ENCODE peak calls at places on chromosomes 7 and 10, in six cellular contexts. One of them, this sample, is unnamed.

GRCh38 chr10:91590904-91591791 is 41.7 kb downstream of the PPP1R3C start:
- DNase-seq in stimulated activated CD8-positive, alpha-beta memory T cell treated with anti-CD3 and anti-CD28 coated beads, Interleukin-4, amount 100 ng/mL, for 1 hour: no peak
- DNase-seq in astrocyte of the cerebellum: no peak
- DNase-seq in central memory CD4-positive, alpha-beta T cell: no peak
- DNase-seq in KG1: no peak
- DNase-seq in astrocyte of the hippocampus: peak
- DNase-seq in this sample: no peak

GRCh38 chr10:11468126-11468742 is 143.2 kb downstream of the USP6NL start:
- DNase-seq in KG1: no peak
- DNase-seq in stimulated activated CD8-positive, alpha-beta memory T cell treated with anti-CD3 and anti-CD28 coated beads, Interleukin-4, amount 100 ng/mL, for 1 hour: no peak
- DNase-seq in central memory CD4-positive, alpha-beta T cell: no peak
- DNase-seq in astrocyte of the hippocampus: peak
- DNase-seq in astrocyte of the cerebellum: no peak
- DNase-seq in this sample: no peak

GRCh38 chr7:13448243-13448642 is 541.2 kb downstream of the ETV1 start:
- DNase-seq in astrocyte of the hippocampus: no peak
- DNase-seq in central memory CD4-positive, alpha-beta T cell: no peak
- DNase-seq in KG1: no peak
- DNase-seq in stimulated activated CD8-positive, alpha-beta memory T cell treated with anti-CD3 and anti-CD28 coated beads, Interleukin-4, amount 100 ng/mL, for 1 hour: no peak
- DNase-seq in astrocyte of the cerebellum: no peak
- DNase-seq in this sample: no peak

GRCh38 chr10:69397972-69398371 is 18.7 kb downstream of the TACR2 start:
- DNase-seq in astrocyte of the hippocampus: no peak
- DNase-seq in central memory CD4-positive, alpha-beta T cell: no peak
- DNase-seq in KG1: no peak
- DNase-seq in astrocyte of the cerebellum: no peak
- DNase-seq in stimulated activated CD8-positive, alpha-beta memory T cell treated with anti-CD3 and anti-CD28 coated beads, Interleukin-4, amount 100 ng/mL, for 1 hour: no peak
- DNase-seq in this sample: no peak

GRCh38 chr10:62038609-62039190 is 137.2 kb downstream of the ARID5B start:
- DNase-seq in central memory CD4-positive, alpha-beta T cell: peak
- DNase-seq in stimulated activated CD8-positive, alpha-beta memory T cell treated with anti-CD3 and anti-CD28 coated beads, Interleukin-4, amount 100 ng/mL, for 1 hour: peak
- DNase-seq in astrocyte of the hippocampus: peak
- DNase-seq in astrocyte of the cerebellum: no peak
- DNase-seq in KG1: peak
- DNase-seq in this sample: peak

GRCh38 chr10:77289790-77290189 is 347.8 kb downstream of the KCNMA1 start:
- DNase-seq in astrocyte of the hippocampus: no peak
- DNase-seq in astrocyte of the cerebellum: no peak
- DNase-seq in KG1: no peak
- DNase-seq in stimulated activated CD8-positive, alpha-beta memory T cell treated with anti-CD3 and anti-CD28 coated beads, Interleukin-4, amount 100 ng/mL, for 1 hour: no peak
- DNase-seq in central memory CD4-positive, alpha-beta T cell: no peak
- DNase-seq in this sample: no peak

GRCh38 chr7:36473454-36474282 is 84.0 kb downstream of the ANLN start:
- DNase-seq in stimulated activated CD8-positive, alpha-beta memory T cell treated with anti-CD3 and anti-CD28 coated beads, Interleukin-4, amount 100 ng/mL, for 1 hour: no peak
- DNase-seq in KG1: peak
- DNase-seq in astrocyte of the cerebellum: no peak
- DNase-seq in astrocyte of the hippocampus: peak
- DNase-seq in central memory CD4-positive, alpha-beta T cell: no peak
- DNase-seq in this sample: peak

GRCh38 chr7:79063019-79063698 is 390.3 kb downstream of the MAGI2 start:
- DNase-seq in stimulated activated CD8-positive, alpha-beta memory T cell treated with anti-CD3 and anti-CD28 coated beads, Interleukin-4, amount 100 ng/mL, for 1 hour: no peak
- DNase-seq in astrocyte of the cerebellum: no peak
- DNase-seq in central memory CD4-positive, alpha-beta T cell: no peak
- DNase-seq in KG1: no peak
- DNase-seq in astrocyte of the hippocampus: no peak
- DNase-seq in this sample: no peak

GRCh38 chr10:31645786-31646185 is 282.8 kb downstream of the ARHGAP12 start:
- DNase-seq in KG1: no peak
- DNase-seq in astrocyte of the hippocampus: peak
- DNase-seq in astrocyte of the cerebellum: no peak
- DNase-seq in stimulated activated CD8-positive, alpha-beta memory T cell treated with anti-CD3 and anti-CD28 coated beads, Interleukin-4, amount 100 ng/mL, for 1 hour: no peak
- DNase-seq in central memory CD4-positive, alpha-beta T cell: no peak
- DNase-seq in this sample: no peak

GRCh38 chr10:70352401-70353097 is 29.9 kb downstream of the LRRC20 start:
- DNase-seq in KG1: no peak
- DNase-seq in central memory CD4-positive, alpha-beta T cell: no peak
- DNase-seq in astrocyte of the hippocampus: no peak
- DNase-seq in stimulated activated CD8-positive, alpha-beta memory T cell treated with anti-CD3 and anti-CD28 coated beads, Interleukin-4, amount 100 ng/mL, for 1 hour: no peak
- DNase-seq in astrocyte of the cerebellum: no peak
- DNase-seq in this sample: peak

GRCh38 chr10:71765907-71766716 is 7.2 kb downstream of the VSIR start:
- DNase-seq in astrocyte of the cerebellum: no peak
- DNase-seq in stimulated activated CD8-positive, alpha-beta memory T cell treated with anti-CD3 and anti-CD28 coated beads, Interleukin-4, amount 100 ng/mL, for 1 hour: no peak
- DNase-seq in astrocyte of the hippocampus: no peak
- DNase-seq in central memory CD4-positive, alpha-beta T cell: no peak
- DNase-seq in KG1: no peak
- DNase-seq in this sample: no peak

GRCh38 chr7:143279186-143280098 is 5.3 kb upstream of the TMEM139 start:
- DNase-seq in central memory CD4-positive, alpha-beta T cell: peak
- DNase-seq in KG1: no peak
- DNase-seq in stimulated activated CD8-positive, alpha-beta memory T cell treated with anti-CD3 and anti-CD28 coated beads, Interleukin-4, amount 100 ng/mL, for 1 hour: no peak
- DNase-seq in astrocyte of the hippocampus: peak
- DNase-seq in astrocyte of the cerebellum: peak
- DNase-seq in this sample: no peak

GRCh38 chr10:71531485-71532446 is 135.0 kb downstream of the CDH23 start:
- DNase-seq in astrocyte of the hippocampus: no peak
- DNase-seq in central memory CD4-positive, alpha-beta T cell: no peak
- DNase-seq in stimulated activated CD8-positive, alpha-beta memory T cell treated with anti-CD3 and anti-CD28 coated beads, Interleukin-4, amount 100 ng/mL, for 1 hour: no peak
- DNase-seq in astrocyte of the cerebellum: no peak
- DNase-seq in KG1: no peak
- DNase-seq in this sample: peak

GRCh38 chr10:104922810-104923209 is 281.7 kb downstream of the SORCS3 start:
- DNase-seq in astrocyte of the cerebellum: no peak
- DNase-seq in KG1: no peak
- DNase-seq in astrocyte of the hippocampus: no peak
- DNase-seq in stimulated activated CD8-positive, alpha-beta memory T cell treated with anti-CD3 and anti-CD28 coated beads, Interleukin-4, amount 100 ng/mL, for 1 hour: no peak
- DNase-seq in central memory CD4-positive, alpha-beta T cell: no peak
- DNase-seq in this sample: no peak

GRCh38 chr7:28698744-28699291 is 259.3 kb downstream of the TRIL start:
- DNase-seq in astrocyte of the cerebellum: no peak
- DNase-seq in stimulated activated CD8-positive, alpha-beta memory T cell treated with anti-CD3 and anti-CD28 coated beads, Interleukin-4, amount 100 ng/mL, for 1 hour: no peak
- DNase-seq in KG1: no peak
- DNase-seq in central memory CD4-positive, alpha-beta T cell: no peak
- DNase-seq in astrocyte of the hippocampus: peak
- DNase-seq in this sample: no peak

This sample was measured in AML-193.